ENCODE peak calls at places on chromosomes 6 and 20, in six cellular contexts. X is AML-193; E is B cell; H is activated T-cell treated with anti-CD3 and anti-CD28 coated beads for 1 hour; W is stimulated activated CD8-positive, alpha-beta memory T cell treated with anti-CD3 and anti-CD28 coated beads, Interleukin-12 subunit alpha, Interleukin-12 subunit beta, amount 100 ng/mL, for 4 hours; Y is stimulated activated CD4-positive, alpha-beta T cell treated with anti-CD3 and anti-CD28 coated beads, Interleukin-12 subunit alpha, Interleukin-12 subunit beta, amount 100 ng/mL, for 4 hours. T is an unnamed sample.

GRCh38 chr6:28709478-28710349 is 184.0 kb downstream of the GPX5 start:
- DNase-seq in E (no peak), H (no peak), W (no peak), X (no peak), Y (no peak), T (no peak)

GRCh38 chr20:53322651-53323050 is 271.0 kb downstream of the ZNF217 start:
- DNase-seq in W (peak), H (no peak), E (no peak), X (no peak), Y (no peak), T (no peak)

GRCh38 chr6:99288668-99289067 is 60.8 kb downstream of the FAXC start:
- DNase-seq in H (no peak), W (no peak), E (no peak), X (no peak), Y (no peak), T (no peak)

GRCh38 chr6:109523478-109523877 is 40.5 kb upstream of the ZBTB24 start:
- DNase-seq in W (no peak), H (no peak), E (no peak), Y (no peak), X (no peak), T (no peak)

GRCh38 chr20:58587467-58587866 is 63.6 kb upstream of the STX16 start:
- DNase-seq in E (no peak), Y (no peak), W (no peak), H (no peak), X (no peak), T (no peak)

GRCh38 chr6:11413728-11414127 is 123.8 kb upstream of the TMEM170B start:
- DNase-seq in X (peak), E (no peak), H (no peak), Y (no peak), W (no peak), T (no peak)

GRCh38 chr6:1625352-1625773 is 15.6 kb downstream of the FOXC1 start:
- DNase-seq in X (no peak), Y (no peak), H (no peak), E (no peak), W (no peak), T (no peak)

GRCh38 chr6:133768656-133769295 is 120.1 kb upstream of the TCF21 start:
- DNase-seq in E (no peak), H (no peak), Y (no peak), X (no peak), W (no peak), T (no peak)

GRCh38 chr20:24388828-24389325 is 80.6 kb upstream of the SYNDIG1 start:
- DNase-seq in X (no peak), E (no peak), W (no peak), Y (no peak), H (no peak), T (no peak)

GRCh38 chr20:16095241-16095640 is 478.0 kb downstream of the KIF16B start:
- DNase-seq in H (no peak), E (no peak), X (no peak), W (no peak), Y (no peak), T (no peak)